ENCODE peak calls at places on chromosomes 11 and 22, in four cellular contexts. Z is GM12878, N is HepG2, F is SK-N-SH. T is an unnamed sample.

GRCh38 chr22:40920526-40920925 is 30.7 kb upstream of the RBX1 start:
- DNase-seq in Z (no peak), N (no peak), F (no peak), T (no peak)

GRCh38 chr11:102850973-102851745 is 7.8 kb upstream of the MMP3 start:
- DNase-seq in Z (no peak), N (no peak), F (no peak), T (no peak)

GRCh38 chr11:118305726-118306125 is 1.2 kb downstream of the CD3E start:
- DNase-seq in Z (no peak), N (no peak), F (no peak), T (no peak)

GRCh38 chr11:111941963-111942362 is 4.8 kb downstream of the DIXDC1 start:
- DNase-seq in Z (no peak), N (no peak), F (peak), T (no peak)

GRCh38 chr11:19276859-19277808 is 36.4 kb upstream of the E2F8 start:
- DNase-seq in Z (no peak), N (peak), F (no peak), T (peak)

GRCh38 chr11:33773399-33774355 is 643 bp downstream of the FBXO3 start:
- DNase-seq in Z (no peak), N (peak), F (peak), T (no peak)

GRCh38 chr11:132994038-132994502 is 538.2 kb downstream of the OPCML start:
- DNase-seq in Z (no peak), N (no peak), F (peak), T (no peak)

GRCh38 chr11:115606223-115607220 is 102.3 kb upstream of the CADM1 start:
- DNase-seq in Z (no peak), N (no peak), F (peak), T (no peak)

GRCh38 chr11:93054279-93054678 is 84.8 kb downstream of the MTNR1B start:
- DNase-seq in Z (no peak), N (no peak), F (no peak), T (no peak)

GRCh38 chr11:114132944-114133394 is 73.5 kb downstream of the ZBTB16 start:
- DNase-seq in Z (no peak), N (no peak), F (no peak), T (no peak)

GRCh38 chr22:23525510-23525909 is 54.6 kb downstream of the IGLL1 start:
- DNase-seq in Z (no peak), N (no peak), F (no peak), T (no peak)

GRCh38 chr11:119055901-119056300 is 1.1 kb downstream of the HYOU1 start:
- DNase-seq in Z (no peak), N (peak), F (peak), T (peak)

GRCh38 chr11:117548876-117549275 is 221.2 kb downstream of the CEP164 start:
- DNase-seq in Z (no peak), N (no peak), F (no peak), T (no peak)

GRCh38 chr11:134464196-134464595 is 52.2 kb upstream of the B3GAT1 start:
- DNase-seq in Z (no peak), N (no peak), F (no peak), T (no peak)

GRCh38 chr22:26213826-26214225 is 44.6 kb downstream of the SEZ6L start:
- DNase-seq in Z (no peak), N (no peak), F (no peak), T (no peak)

GRCh38 chr11:8224161-8224591 is 39.5 kb downstream of the LMO1 start:
- DNase-seq in Z (no peak), N (no peak), F (no peak), T (no peak)

GRCh38 chr11:113174862-113175261 is 139.5 kb upstream of the TTC12 start:
- DNase-seq in Z (no peak), N (no peak), F (no peak), T (no peak)

GRCh38 chr22:35505394-35506258 is 35.0 kb upstream of the RASD2 start:
- DNase-seq in Z (no peak), N (no peak), F (no peak), T (no peak)

GRCh38 chr22:22248878-22249277 is 4.3 kb downstream of the VPREB1 start:
- DNase-seq in Z (no peak), N (no peak), F (no peak), T (no peak)

GRCh38 chr11:95307310-95307709 is 76.3 kb upstream of the SESN3 start:
- DNase-seq in Z (no peak), N (no peak), F (no peak), T (no peak)

GRCh38 chr11:122724520-122724919 is 69.0 kb downstream of the UBASH3B start:
- DNase-seq in Z (no peak), N (no peak), F (no peak), T (no peak)

GRCh38 chr22:30202531-30203006 is 44.0 kb downstream of the LIF start:
- DNase-seq in Z (no peak), N (no peak), F (no peak), T (peak)

GRCh38 chr11:88813233-88813915 is 252.4 kb downstream of the GRM5 start:
- DNase-seq in Z (no peak), N (no peak), F (no peak), T (no peak)

GRCh38 chr11:67351275-67352005 is 1.9 kb downstream of the POLD4 start:
- DNase-seq in Z (no peak), N (no peak), F (peak), T (peak)

GRCh38 chr11:134158023-134158422 is 65.7 kb downstream of the NCAPD3 start:
- DNase-seq in Z (no peak), N (no peak), F (no peak), T (no peak)

GRCh38 chr22:38397189-38398097 is 57.6 kb downstream of the KCNJ4 start:
- DNase-seq in Z (no peak), N (no peak), F (no peak), T (no peak)

GRCh38 chr11:56906683-56907148 is 82.0 kb upstream of the OR5AK2 start:
- DNase-seq in Z (no peak), N (no peak), F (no peak), T (no peak)

GRCh38 chr22:23509571-23510302 is 70.4 kb downstream of the IGLL1 start:
- DNase-seq in Z (no peak), N (no peak), F (no peak), T (no peak)

GRCh38 chr11:111514216-111515031 is at the start of gene HOATZ:
- DNase-seq in Z (no peak), N (no peak), F (peak), T (peak)

GRCh38 chr11:72696866-72697428 is 22.7 kb upstream of the PDE2A start:
- DNase-seq in Z (no peak), N (no peak), F (no peak), T (no peak)

GRCh38 chr11:9302448-9302847 is 11.9 kb downstream of the TMEM41B start:
- DNase-seq in Z (no peak), N (no peak), F (no peak), T (no peak)

DNA sequence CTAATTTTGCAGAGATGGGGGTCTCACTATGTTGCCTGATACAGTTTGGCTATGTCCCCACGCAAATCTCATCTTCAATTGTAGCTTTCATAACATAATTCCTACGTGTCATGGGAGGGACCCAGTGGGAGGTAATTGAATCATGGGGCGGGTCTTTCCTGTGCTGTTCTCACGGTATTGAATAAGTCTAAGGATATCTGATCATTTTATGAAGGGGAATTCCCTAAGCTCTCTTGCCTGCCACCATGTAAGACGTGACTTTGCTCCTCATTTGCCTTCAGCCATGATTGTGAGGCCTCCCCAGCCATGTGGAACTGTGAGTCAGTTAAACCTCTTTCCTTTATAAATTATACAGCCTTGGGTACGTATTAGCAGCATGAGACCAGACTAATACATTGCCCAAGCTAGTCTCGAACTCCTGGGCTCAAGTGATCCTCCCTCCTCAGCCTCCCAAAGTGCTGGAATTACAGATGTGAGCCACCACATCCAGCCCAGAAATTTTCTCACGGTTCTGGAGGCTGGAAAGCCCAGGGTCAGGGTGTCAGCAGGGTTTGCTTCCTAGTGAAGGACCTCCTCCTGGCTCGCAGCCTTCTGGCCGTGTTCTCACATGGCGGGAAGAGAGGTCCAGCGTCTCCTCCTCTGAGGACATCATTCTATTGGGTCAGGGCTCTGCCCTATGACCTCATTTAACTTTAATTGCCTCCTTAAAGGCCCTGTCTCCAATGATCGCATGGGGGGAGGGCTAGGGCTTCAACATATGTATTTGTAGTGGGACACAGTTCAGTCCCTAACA is 37.9 kb downstream of the SDHAF2 start:
- DNase-seq in Z (no peak), N (no peak), F (no peak), T (no peak)
- TF ChIP-seq JUND in Z (no peak), N (no peak), F (no peak), T (no peak)

DNA sequence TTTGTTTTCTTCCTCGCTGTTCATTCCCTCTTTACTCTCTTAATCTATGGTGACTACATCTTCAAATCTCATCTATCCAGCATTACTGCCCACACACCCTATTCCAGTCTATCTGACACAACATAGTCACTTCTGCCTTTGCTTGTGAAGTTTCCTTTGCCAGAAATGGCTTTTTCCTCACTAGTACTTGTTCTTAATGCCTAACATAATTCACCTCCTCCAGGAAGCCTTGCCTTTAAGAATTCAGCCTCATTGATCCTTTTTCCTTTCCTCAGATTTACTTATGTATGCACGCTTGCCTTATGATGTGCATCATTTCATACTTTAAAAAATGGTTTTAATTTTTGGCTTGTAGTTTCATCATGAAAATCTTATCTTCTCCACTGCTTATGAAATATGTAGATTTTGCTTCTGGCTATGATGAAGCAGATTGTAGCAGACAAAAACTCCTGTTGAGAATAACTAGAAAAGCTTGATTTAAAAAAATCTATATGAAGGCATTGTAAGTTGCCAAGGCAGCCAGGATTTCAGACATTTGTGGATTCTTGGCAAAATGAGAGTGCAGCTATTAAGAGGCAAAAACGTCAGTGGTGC is 31.7 kb downstream of the RNF169 start:
- DNase-seq in Z (no peak), N (no peak), F (no peak), T (no peak)
- TF ChIP-seq JUND in Z (no peak), N (no peak), F (no peak), T (no peak)

GRCh38 chr11:120686516-120686915 is 175.0 kb downstream of the GRIK4 start:
- DNase-seq in Z (no peak), N (no peak), F (no peak), T (no peak)

GRCh38 chr11:120680322-120680721 is 168.8 kb downstream of the GRIK4 start:
- DNase-seq in Z (no peak), N (no peak), F (no peak), T (no peak)

GRCh38 chr11:120682866-120683265 is 171.3 kb downstream of the GRIK4 start:
- DNase-seq in Z (no peak), N (no peak), F (no peak), T (no peak)

GRCh38 chr11:120682026-120682649 is 170.6 kb downstream of the GRIK4 start:
- DNase-seq in Z (no peak), N (no peak), F (no peak), T (no peak)
- TF ChIP-seq JUND in Z (no peak), N (no peak), F (no peak), T (no peak)

GRCh38 chr22:46569055-46569847 is 31.8 kb upstream of the CELSR1 start:
- DNase-seq in Z (no peak), N (no peak), F (no peak), T (no peak)

GRCh38 chr22:46569848-46570695 is 32.7 kb upstream of the CELSR1 start:
- DNase-seq in Z (no peak), N (no peak), F (no peak), T (no peak)

GRCh38 chr22:46571642-46572250 is 34.3 kb upstream of the CELSR1 start:
- DNase-seq in Z (no peak), N (no peak), F (no peak), T (no peak)

GRCh38 chr22:46567471-46567870 is 30.1 kb upstream of the CELSR1 start:
- DNase-seq in Z (no peak), N (no peak), F (no peak), T (no peak)

DNA sequence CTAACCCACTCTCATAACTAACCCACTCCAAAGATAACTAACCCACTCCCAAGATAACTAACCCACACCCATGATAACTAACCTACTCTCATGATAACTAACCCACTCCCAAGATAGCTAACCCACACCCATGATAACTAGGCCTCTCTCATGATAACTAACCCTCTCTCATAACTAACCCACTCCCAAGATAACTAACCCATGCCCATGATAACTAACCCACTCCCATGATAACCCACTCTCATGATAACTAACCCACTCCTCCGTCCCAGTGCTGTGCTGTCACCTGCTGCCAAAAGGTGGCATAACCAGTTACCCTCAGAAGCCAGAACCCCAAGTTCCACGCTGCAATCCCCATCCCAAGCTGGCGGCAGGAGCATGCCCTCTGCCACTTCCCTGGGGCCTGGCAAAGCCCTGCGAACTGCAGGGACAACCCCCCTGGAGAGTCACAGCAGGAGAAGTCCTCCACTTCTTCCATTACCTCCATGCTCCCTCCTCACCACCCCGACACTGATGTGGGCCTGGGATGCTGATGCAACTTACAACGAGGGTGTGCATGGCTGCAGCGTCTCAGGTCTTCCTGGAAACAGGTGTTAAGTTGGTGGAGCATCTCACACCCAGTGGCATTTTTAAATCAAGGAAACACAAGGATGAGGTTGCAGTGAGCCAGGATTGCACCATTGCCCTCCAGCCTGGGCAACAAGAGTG is 30.8 kb upstream of the CELSR1 start:
- DNase-seq in Z (no peak), N (no peak), F (no peak), T (no peak)
- TF ChIP-seq JUND in Z (no peak), N (no peak), F (no peak), T (no peak)

GRCh38 chr22:33806191-33806590 is 114.1 kb downstream of the LARGE1 start:
- DNase-seq in Z (peak), N (no peak), F (no peak), T (peak)

GRCh38 chr22:33798401-33798800 is 121.9 kb downstream of the LARGE1 start:
- DNase-seq in Z (no peak), N (no peak), F (no peak), T (no peak)

GRCh38 chr22:33803883-33804282 is 116.4 kb downstream of the LARGE1 start:
- DNase-seq in Z (no peak), N (no peak), F (no peak), T (no peak)

GRCh38 chr22:33807465-33807864 is 112.8 kb downstream of the LARGE1 start:
- DNase-seq in Z (no peak), N (no peak), F (no peak), T (no peak)

GRCh38 chr22:33803371-33803770 is 116.9 kb downstream of the LARGE1 start:
- DNase-seq in Z (no peak), N (no peak), F (no peak), T (no peak)
- TF ChIP-seq JUND in Z (no peak), N (no peak), F (no peak), T (no peak)

DNA sequence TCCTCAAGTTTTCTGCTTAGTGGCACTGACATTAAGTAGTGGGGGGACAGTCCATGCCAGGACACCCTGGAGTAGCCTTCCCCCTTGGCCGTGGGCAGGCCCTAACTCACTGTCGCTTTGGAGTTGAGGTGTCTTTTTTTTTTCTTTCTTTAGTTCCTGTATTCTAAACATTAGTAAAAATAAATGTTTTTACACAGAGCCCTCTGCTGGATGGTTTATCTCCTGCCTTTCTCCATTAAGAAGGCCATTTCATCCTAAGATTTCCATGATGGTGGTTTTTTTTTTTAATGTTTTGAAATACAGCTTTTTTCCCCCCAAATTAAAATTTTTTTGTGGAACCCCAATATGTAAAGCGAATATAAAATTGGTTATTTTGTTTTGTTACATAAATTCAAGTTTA is 1.8 kb upstream of the TIGD3 start:
- DNase-seq in Z (no peak), N (no peak), F (no peak), T (no peak)
- TF ChIP-seq JUND in Z (no peak), N (no peak), F (no peak), T (no peak)

T was measured in T47D.